ENCODE peak calls at places on chromosomes 1 and 21, in four cellular contexts. E, P, T and U are unnamed samples.

GRCh38 chr1:194342484-194343262 is 1156.3 kb upstream of the B3GALT2 start:
- DNase-seq in T (peak; percentile 81), E (peak; percentile 59), P (no peak), U (no peak)

GRCh38 chr1:66951513-66951912 is 26.7 kb downstream of the MIER1 start:
- DNase-seq in T (no peak), P (peak; percentile 90), E (no peak), U (no peak)

GRCh38 chr1:201676061-201676644 is 137.2 kb downstream of the NAV1 start:
- DNase-seq in E (no peak), T (peak; percentile 81), P (peak; percentile 39), U (no peak)

GRCh38 chr1:208153386-208153785 is 90.8 kb downstream of the PLXNA2 start:
- DNase-seq in T (no peak), E (no peak), P (no peak), U (no peak)

GRCh38 chr1:65572701-65573421 is 152.4 kb downstream of the LEPR start:
- DNase-seq in T (no peak), E (no peak), P (no peak), U (no peak)

GRCh38 chr1:226474443-226475111 is 66.7 kb upstream of the PARP1 start:
- DNase-seq in E (no peak), P (no peak), T (peak; percentile 77), U (no peak)

GRCh38 chr1:86507935-86508582 is 38.8 kb upstream of the CLCA4 start:
- DNase-seq in P (peak; percentile 38), T (peak; percentile 70), E (peak; percentile 20), U (no peak)

GRCh38 chr1:111220302-111220890 is 7.1 kb upstream of the CHI3L2 start:
- DNase-seq in T (no peak), E (no peak), P (no peak), U (no peak)

GRCh38 chr1:212311836-212312497 is 26.8 kb downstream of the PPP2R5A start:
- DNase-seq in T (no peak), E (no peak), P (peak; percentile 69), U (no peak)

GRCh38 chr1:247357062-247357780 is 25.6 kb upstream of the ZNF496 start:
- DNase-seq in E (no peak), T (peak; percentile 88), P (peak; percentile 91), U (no peak)

GRCh38 chr1:3360158-3360440 is 94.4 kb upstream of the ARHGEF16 start:
- DNase-seq in T (no peak), E (no peak), P (no peak), U (no peak)

GRCh38 chr1:41330588-41331545 is 30.4 kb upstream of the FOXO6 start:
- DNase-seq in E (no peak), T (peak; percentile 91), P (no peak), U (no peak)

GRCh38 chr1:247113733-247114271 is 9.6 kb upstream of the ZNF669 start:
- DNase-seq in T (no peak), E (no peak), P (no peak), U (no peak)

GRCh38 chr1:112637257-112638108 is 17.9 kb downstream of the CAPZA1 start:
- DNase-seq in E (no peak), T (no peak), P (peak; percentile 37), U (no peak)

GRCh38 chr1:158007949-158008386 is 14.5 kb downstream of the KIRREL1 start:
- DNase-seq in T (peak; percentile 53), E (no peak), P (no peak), U (no peak)

GRCh38 chr21:25871566-25871965 is 136.8 kb downstream of the GABPA start:
- DNase-seq in T (peak; percentile 73), P (no peak), E (peak; percentile 2), U (no peak)

GRCh38 chr1:75338974-75339483 is 204.8 kb downstream of the LHX8 start:
- DNase-seq in T (no peak), E (no peak), P (no peak), U (no peak)

GRCh38 chr1:10074059-10074854 is 41.5 kb downstream of the UBE4B start:
- DNase-seq in T (no peak), P (peak; percentile 98), E (no peak), U (no peak)

GRCh38 chr1:183979437-183979836 is 58.1 kb downstream of the COLGALT2 start:
- DNase-seq in P (no peak), T (no peak), E (no peak), U (no peak)

GRCh38 chr1:235955777-235956176 is 89.1 kb upstream of the LYST start:
- DNase-seq in E (no peak), P (peak; percentile 67), T (no peak), U (no peak)

GRCh38 chr1:235952950-235953615 is 86.4 kb upstream of the LYST start:
- DNase-seq in E (no peak), T (no peak), P (no peak), U (no peak)

GRCh38 chr1:235950318-235950717 is 83.6 kb upstream of the LYST start:
- DNase-seq in P (no peak), T (no peak), E (no peak), U (no peak)

GRCh38 chr1:235954306-235955283 is 87.9 kb upstream of the LYST start:
- DNase-seq in P (peak; percentile 34), E (peak; percentile 85), T (no peak), U (peak; percentile 30)

GRCh38 chr1:235953801-235954200 is 87.1 kb upstream of the LYST start:
- DNase-seq in P (peak; percentile 92), T (no peak), E (no peak), U (no peak)
- H3K4me3 ChIP-seq in P (no peak overlapping the region), T (no peak overlapping the region), E (peak overlapping the region; percentile 23), U (no peak overlapping the region)

DNA sequence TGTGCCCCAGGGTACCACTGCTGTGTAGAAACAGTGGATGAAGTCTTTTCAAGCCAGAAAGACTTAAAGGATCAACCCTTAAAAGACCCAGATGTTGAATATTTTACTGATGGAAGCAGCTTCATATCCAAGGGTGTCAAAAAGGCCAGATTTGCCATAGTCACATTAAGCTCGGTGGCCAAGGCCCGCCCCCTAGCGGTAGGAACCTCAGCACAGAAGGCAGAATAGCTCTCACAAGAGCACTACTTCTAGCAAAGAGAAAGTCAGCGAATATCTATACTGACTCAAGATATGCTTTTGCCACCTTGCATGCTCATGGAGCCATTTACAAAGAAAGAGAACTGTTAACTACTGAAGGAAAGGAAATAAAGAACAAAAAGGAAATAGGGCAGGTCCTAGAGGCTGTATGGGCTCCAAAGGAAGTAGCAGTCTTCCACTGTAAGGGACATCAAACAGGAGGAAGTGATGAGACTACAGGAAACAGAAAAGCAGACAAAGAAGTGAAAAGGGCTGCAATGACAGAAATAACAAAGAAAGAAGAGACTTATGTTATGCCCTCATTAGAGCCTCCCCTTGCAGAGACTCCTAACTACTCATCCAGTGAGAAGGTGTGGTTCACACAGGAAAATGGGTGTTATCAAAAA is 90.5 kb downstream of the LIPI start:
- DNase-seq in P (peak; percentile 8), T (peak; percentile 90), E (peak; percentile 57), U (no peak)
- TF ChIP-seq CTCF in P (peak; percentile 49), T (peak; percentile 79), E (peak; percentile 95), U (peak; percentile 15)

GRCh38 chr1:180248176-180248575 is 18.1 kb downstream of the LHX4 start:
- DNase-seq in E (no peak), T (no peak), P (no peak), U (no peak)
- H3K4me3 ChIP-seq in E (no peak overlapping the region), T (no peak overlapping the region), P (no peak overlapping the region), U (no peak overlapping the region)

DNA sequence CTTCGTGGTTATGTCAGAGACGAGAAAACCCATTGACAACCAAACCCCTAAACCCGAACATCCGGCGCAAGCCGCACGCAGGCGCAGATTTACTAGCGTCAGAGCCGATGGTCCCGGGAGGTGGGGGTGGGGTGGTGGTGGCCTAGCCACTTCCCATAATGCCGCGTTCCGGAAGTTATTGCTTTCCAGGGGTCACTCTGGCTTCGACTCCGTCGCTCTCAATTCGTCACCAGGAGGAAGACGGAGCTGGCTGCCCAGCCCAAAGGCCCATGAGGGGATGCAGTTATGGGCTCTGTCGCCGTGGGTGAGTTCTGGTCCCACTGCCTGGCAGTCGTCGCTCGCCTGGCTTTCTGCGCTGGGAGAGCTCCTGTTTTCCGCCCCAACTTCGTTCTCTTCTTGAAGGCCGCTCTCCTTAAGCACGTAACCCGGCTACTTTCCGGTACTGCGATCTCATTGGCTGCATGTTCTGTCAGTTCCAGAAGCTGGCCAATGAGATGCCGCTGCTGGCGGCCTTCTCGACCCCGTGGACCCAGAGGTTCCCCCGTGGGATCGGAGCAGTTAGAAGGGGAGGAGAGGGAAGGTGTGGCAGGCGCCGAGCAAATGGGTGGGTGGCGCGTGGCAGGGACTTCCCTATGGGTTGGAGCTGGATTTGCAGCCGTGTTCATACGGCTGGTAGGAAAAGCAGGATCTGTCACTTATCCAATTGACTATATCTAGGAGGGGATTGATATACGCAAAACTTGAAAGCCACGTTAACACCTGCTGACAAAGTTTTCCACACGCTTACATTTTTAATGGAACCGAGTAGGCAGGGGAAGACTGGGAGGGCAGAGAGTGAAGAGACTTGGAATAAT is at the start of gene USP16:
- DNase-seq in T (peak; percentile 97), P (peak; percentile 99), E (peak; percentile 97), U (peak; percentile 71)
- TF ChIP-seq CTCF in T (no peak), P (peak; percentile 13), E (no peak), U (peak; percentile 54)

GRCh38 chr1:93659805-93660479 is 21.7 kb downstream of the BCAR3 start:
- DNase-seq in P (peak; percentile 61), T (no peak), E (no peak), U (no peak)

GRCh38 chr1:93661829-93662474 is 19.7 kb downstream of the BCAR3 start:
- DNase-seq in P (peak; percentile 89), T (no peak), E (no peak), U (no peak)

GRCh38 chr1:93665015-93665414 is 16.6 kb downstream of the BCAR3 start:
- DNase-seq in E (no peak), P (no peak), T (no peak), U (no peak)

GRCh38 chr1:93662481-93663190 is 19.0 kb downstream of the BCAR3 start:
- DNase-seq in P (peak; percentile 38), E (no peak), T (no peak), U (no peak)

GRCh38 chr1:93663191-93663614 is 18.4 kb downstream of the BCAR3 start:
- DNase-seq in E (no peak), T (no peak), P (no peak), U (no peak)
- H3K4me3 ChIP-seq in E (no peak overlapping the region), T (peak overlapping the region; percentile 68), P (no peak overlapping the region), U (no peak overlapping the region)

GRCh38 chr1:103106426-103107321 is 1.6 kb downstream of the COL11A1 start:
- DNase-seq in T (peak; percentile 83), E (peak; percentile 25), P (peak; percentile 30), U (no peak)
- TF ChIP-seq CTCF in T (peak; percentile 77), E (peak; percentile 78), P (peak; percentile 54), U (no peak)